ENCODE peak calls at places on chromosomes 7 and 10, in four cellular contexts. One of them, this sample, is unnamed.

GRCh38 chr7:26538683-26539082 is 247.0 kb downstream of the SNX10 start:
- DNase-seq in SK-N-SH: no peak
- DNase-seq in K562: no peak
- DNase-seq in HepG2: no peak
- DNase-seq in this sample: no peak

GRCh38 chr10:26215923-26216576 is 524 bp upstream of the GAD2 start:
- DNase-seq in SK-N-SH: peak
- DNase-seq in K562: no peak
- DNase-seq in HepG2: no peak
- DNase-seq in this sample: no peak

GRCh38 chr7:2501947-2502646 is 17.5 kb upstream of the LFNG start:
- DNase-seq in SK-N-SH: no peak
- DNase-seq in K562: no peak
- DNase-seq in HepG2: no peak
- DNase-seq in this sample: no peak

GRCh38 chr10:33046792-33047191 is 88.8 kb upstream of the ITGB1 start:
- DNase-seq in SK-N-SH: no peak
- DNase-seq in K562: no peak
- DNase-seq in HepG2: no peak
- DNase-seq in this sample: no peak

GRCh38 chr7:79182283-79182682 is 271.2 kb downstream of the MAGI2 start:
- DNase-seq in SK-N-SH: no peak
- DNase-seq in K562: no peak
- DNase-seq in HepG2: no peak
- DNase-seq in this sample: no peak

GRCh38 chr7:95684037-95684436 is 87.7 kb upstream of the PDK4 start:
- DNase-seq in SK-N-SH: no peak
- DNase-seq in K562: peak
- DNase-seq in HepG2: peak
- DNase-seq in this sample: peak

GRCh38 chr7:17380696-17381662 is 82.5 kb downstream of the AHR start:
- DNase-seq in SK-N-SH: no peak
- DNase-seq in K562: no peak
- DNase-seq in HepG2: no peak
- DNase-seq in this sample: no peak

GRCh38 chr10:110803830-110804338 is 67.8 kb upstream of the PDCD4 start:
- DNase-seq in SK-N-SH: peak
- DNase-seq in K562: peak
- DNase-seq in HepG2: peak
- DNase-seq in this sample: no peak

GRCh38 chr10:60369163-60369930 is 20.3 kb downstream of the ANK3 start:
- DNase-seq in SK-N-SH: no peak
- DNase-seq in K562: no peak
- DNase-seq in HepG2: no peak
- DNase-seq in this sample: no peak

GRCh38 chr10:48365668-48366067 is 59.2 kb downstream of the MAPK8 start:
- DNase-seq in SK-N-SH: no peak
- DNase-seq in K562: no peak
- DNase-seq in HepG2: no peak
- DNase-seq in this sample: no peak

GRCh38 chr10:104337527-104337984 is 709 bp downstream of the ITPRIP start:
- DNase-seq in SK-N-SH: no peak
- DNase-seq in K562: no peak
- DNase-seq in HepG2: no peak
- DNase-seq in this sample: no peak

GRCh38 chr10:42801135-42801534 is 18.5 kb downstream of the BMS1 start:
- DNase-seq in SK-N-SH: no peak
- DNase-seq in K562: no peak
- DNase-seq in HepG2: no peak
- DNase-seq in this sample: no peak

GRCh38 chr7:148084138-148084537 is 506.4 kb upstream of the C7orf33 start:
- DNase-seq in SK-N-SH: peak
- DNase-seq in K562: peak
- DNase-seq in HepG2: peak
- DNase-seq in this sample: peak

GRCh38 chr7:25260862-25261454 is 32.7 kb upstream of the NPVF start:
- DNase-seq in SK-N-SH: no peak
- DNase-seq in K562: no peak
- DNase-seq in HepG2: no peak
- DNase-seq in this sample: no peak

GRCh38 chr10:127410030-127410429 is 139.1 kb upstream of the NPS start:
- DNase-seq in SK-N-SH: no peak
- DNase-seq in K562: no peak
- DNase-seq in HepG2: no peak
- DNase-seq in this sample: no peak

GRCh38 chr7:97064972-97065587 is 40.4 kb upstream of the DLX5 start:
- DNase-seq in SK-N-SH: peak
- DNase-seq in K562: peak
- DNase-seq in HepG2: peak
- DNase-seq in this sample: peak

GRCh38 chr7:5526190-5527037 is 102.8 kb upstream of the TNRC18 start:
- DNase-seq in SK-N-SH: peak
- DNase-seq in K562: no peak
- DNase-seq in HepG2: peak
- DNase-seq in this sample: no peak

GRCh38 chr10:109282510-109282909 is 640.8 kb downstream of the XPNPEP1 start:
- DNase-seq in SK-N-SH: no peak
- DNase-seq in K562: no peak
- DNase-seq in HepG2: no peak
- DNase-seq in this sample: no peak

GRCh38 chr7:107201795-107202450 is 33.1 kb downstream of the HBP1 start:
- DNase-seq in SK-N-SH: peak
- DNase-seq in K562: peak
- DNase-seq in HepG2: peak
- DNase-seq in this sample: peak

GRCh38 chr7:96224682-96225081 is 97.2 kb downstream of the SLC25A13 start:
- DNase-seq in SK-N-SH: peak
- DNase-seq in K562: no peak
- DNase-seq in HepG2: peak
- DNase-seq in this sample: no peak

GRCh38 chr7:90828601-90829000 is 232.5 kb downstream of the CDK14 start:
- DNase-seq in SK-N-SH: no peak
- DNase-seq in K562: no peak
- DNase-seq in HepG2: no peak
- DNase-seq in this sample: no peak

GRCh38 chr10:114403545-114404161 is 649 bp downstream of the AFAP1L2 start:
- DNase-seq in SK-N-SH: peak
- DNase-seq in K562: no peak
- DNase-seq in HepG2: no peak
- DNase-seq in this sample: no peak

DNA sequence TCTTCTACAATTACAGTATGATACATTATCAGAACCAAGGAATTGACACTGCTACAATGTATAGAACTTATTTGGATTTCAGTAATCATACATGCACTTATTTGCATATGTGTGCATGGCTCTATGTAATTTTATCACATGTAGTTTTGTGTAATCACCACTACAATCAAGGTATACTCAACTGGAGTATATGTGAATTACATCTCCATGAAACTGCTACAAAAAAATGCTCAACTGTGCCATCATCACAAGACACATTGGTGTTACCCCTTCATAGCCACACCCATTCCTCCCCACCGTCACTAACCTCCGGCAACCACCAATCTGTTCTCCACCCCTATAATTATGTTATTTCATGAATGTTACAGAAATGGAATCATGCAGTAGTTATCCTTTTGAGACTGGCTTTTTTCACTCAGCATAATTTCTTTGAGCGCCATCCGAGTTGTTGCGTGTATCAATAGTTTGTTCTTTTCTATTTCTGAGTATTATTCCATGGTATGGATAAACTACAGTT is 11.5 kb upstream of the SMO start:
- DNase-seq in SK-N-SH: no peak
- DNase-seq in K562: peak
- DNase-seq in HepG2: no peak
- DNase-seq in this sample: no peak
- TF ChIP-seq ELF1 in SK-N-SH: no peak
- TF ChIP-seq ELF1 in K562: no peak
- TF ChIP-seq ELF1 in HepG2: no peak
- TF ChIP-seq ELF1 in this sample: no peak

DNA sequence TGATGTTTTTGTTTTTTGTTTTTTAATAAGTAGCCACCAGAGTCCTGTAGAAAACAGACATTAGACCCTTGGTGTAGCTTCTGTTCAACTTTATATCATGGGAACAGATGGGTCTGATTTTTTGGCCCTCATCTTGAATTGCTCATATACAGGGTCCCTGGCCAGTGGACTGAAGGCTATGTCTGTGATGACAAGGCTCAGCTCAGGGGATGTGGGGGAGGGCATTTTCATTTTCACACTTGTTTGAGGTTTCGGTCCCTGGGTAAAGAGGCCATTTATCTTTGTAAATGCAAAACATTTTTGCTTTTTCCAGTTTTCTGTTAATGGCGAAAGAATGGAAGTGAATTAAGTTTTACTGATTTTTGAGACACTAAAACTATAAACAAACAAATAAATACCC is 257.6 kb upstream of the PHYHIPL start:
- DNase-seq in SK-N-SH: no peak
- DNase-seq in K562: no peak
- DNase-seq in HepG2: no peak
- DNase-seq in this sample: no peak
- TF ChIP-seq MAX in SK-N-SH: no peak
- TF ChIP-seq MAX in K562: no peak
- TF ChIP-seq MAX in HepG2: no peak
- TF ChIP-seq MAX in this sample: no peak

GRCh38 chr7:153413540-153414287 is 638.5 kb upstream of the DPP6 start:
- DNase-seq in SK-N-SH: no peak
- DNase-seq in K562: peak
- DNase-seq in HepG2: no peak
- DNase-seq in this sample: no peak
- TF ChIP-seq ELF1 in SK-N-SH: no peak
- TF ChIP-seq ELF1 in K562: peak
- TF ChIP-seq ELF1 in HepG2: no peak
- TF ChIP-seq ELF1 in this sample: no peak

DNA sequence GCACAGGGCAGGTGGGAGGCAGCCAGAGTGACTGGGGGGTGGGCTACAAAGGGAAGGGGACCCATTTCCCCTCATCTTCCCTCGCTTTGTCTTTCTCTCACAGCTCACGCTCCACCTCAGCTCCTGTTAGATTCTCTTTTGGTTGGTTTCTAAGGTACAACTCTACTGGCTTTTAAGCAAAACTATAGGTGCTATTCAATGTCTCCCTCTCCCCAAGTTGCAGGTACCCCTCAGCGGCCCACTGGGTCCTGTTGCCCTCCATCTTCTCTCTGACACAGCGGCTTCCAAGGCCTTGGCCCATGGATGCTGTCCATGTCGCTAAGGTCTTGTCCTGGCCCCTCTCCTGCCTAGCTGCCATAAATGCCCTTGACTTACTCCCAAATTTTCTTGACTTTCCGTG is 168.4 kb downstream of the COBL start:
- DNase-seq in SK-N-SH: no peak
- DNase-seq in K562: no peak
- DNase-seq in HepG2: no peak
- DNase-seq in this sample: no peak
- TF ChIP-seq MAX in SK-N-SH: no peak
- TF ChIP-seq MAX in K562: no peak
- TF ChIP-seq MAX in HepG2: no peak
- TF ChIP-seq MAX in this sample: no peak

GRCh38 chr7:30437823-30438574 is 40.6 kb downstream of the NOD1 start:
- DNase-seq in SK-N-SH: no peak
- DNase-seq in K562: no peak
- DNase-seq in HepG2: no peak
- DNase-seq in this sample: no peak

GRCh38 chr7:30434140-30434799 is 44.3 kb downstream of the NOD1 start:
- DNase-seq in SK-N-SH: no peak
- DNase-seq in K562: no peak
- DNase-seq in HepG2: no peak
- DNase-seq in this sample: no peak

GRCh38 chr7:30433506-30433905 is 45.1 kb downstream of the NOD1 start:
- DNase-seq in SK-N-SH: no peak
- DNase-seq in K562: no peak
- DNase-seq in HepG2: no peak
- DNase-seq in this sample: no peak

GRCh38 chr7:30436046-30436445 is 42.5 kb downstream of the NOD1 start:
- DNase-seq in SK-N-SH: no peak
- DNase-seq in K562: no peak
- DNase-seq in HepG2: no peak
- DNase-seq in this sample: no peak

DNA sequence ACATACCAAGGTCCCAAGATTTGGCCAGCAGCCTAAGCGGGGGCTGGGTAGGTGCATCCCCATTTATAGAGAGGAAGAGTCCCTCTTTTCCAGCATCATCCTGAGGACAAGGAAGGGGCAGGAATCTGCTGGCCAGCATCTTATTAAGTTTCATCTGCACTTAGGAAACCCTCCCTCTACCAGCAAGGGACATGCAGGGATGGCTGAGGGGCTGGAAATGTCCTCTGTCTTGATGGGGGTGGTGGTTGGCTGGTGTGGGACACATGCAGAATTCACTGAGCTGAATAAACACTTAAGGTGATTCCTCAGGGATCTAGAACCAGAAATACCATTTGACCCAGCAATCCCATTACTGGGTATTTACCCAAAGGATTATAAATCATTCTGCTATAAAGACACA is 42.1 kb downstream of the NOD1 start:
- DNase-seq in SK-N-SH: no peak
- DNase-seq in K562: no peak
- DNase-seq in HepG2: no peak
- DNase-seq in this sample: no peak
- TF ChIP-seq ELF1 in SK-N-SH: no peak
- TF ChIP-seq ELF1 in K562: no peak
- TF ChIP-seq ELF1 in HepG2: no peak
- TF ChIP-seq ELF1 in this sample: no peak

This sample was measured in HCT116.